ENCODE peak calls at places on chromosomes 12 and 14, in seven cellular contexts. M is GM13976; Y is BE2C; A is PC-9; D is HepG2; S is CD8-positive, alpha-beta T cell; W is fibroblast of pulmonary artery. L is an unnamed sample.

GRCh38 chr14:68358500-68358899 is 434.4 kb downstream of the ZFP36L1 start:
- DNase-seq in M (no peak), Y (no peak), A (no peak), D (no peak), S (no peak), W (no peak), L (no peak)

GRCh38 chr14:94364037-94364436 is 24.4 kb downstream of the SERPINA1 start:
- DNase-seq in M (no peak), Y (no peak), A (no peak), D (no peak), S (no peak), W (no peak), L (no peak)

GRCh38 chr14:67994561-67994960 is 175.0 kb downstream of the RAD51B start:
- DNase-seq in M (no peak), Y (no peak), A (no peak), D (no peak), S (no peak), W (no peak), L (no peak)

GRCh38 chr14:62162998-62163589 is 400.9 kb downstream of the SNAPC1 start:
- DNase-seq in M (peak; percentile 43), Y (peak; percentile 25), A (peak; percentile 37), D (peak; percentile 18), S (no peak), W (peak; percentile 67), L (peak; percentile 64)

GRCh38 chr12:118429703-118430383 is 53.5 kb downstream of the SUDS3 start:
- DNase-seq in M (no peak), Y (no peak), A (no peak), D (no peak), S (no peak), W (no peak), L (no peak)

GRCh38 chr14:92902191-92902590 is 20.8 kb upstream of the CHGA start:
- DNase-seq in M (no peak), Y (no peak), A (no peak), D (no peak), S (no peak), W (no peak), L (no peak)

GRCh38 chr12:51759175-51759574 is 89.3 kb downstream of the FIGNL2 start:
- DNase-seq in M (no peak), Y (no peak), A (no peak), D (no peak), S (no peak), W (peak; percentile 16), L (peak; percentile 27)

GRCh38 chr14:23119362-23120327 is 590 bp upstream of the CEBPE start:
- DNase-seq in M (peak; percentile 68), Y (no peak), A (no peak), D (no peak), S (peak; percentile 27), W (no peak), L (no peak)

GRCh38 chr12:3204143-3204542 is 127.0 kb downstream of the TSPAN9 start:
- DNase-seq in M (no peak), Y (no peak), A (no peak), D (no peak), S (no peak), W (no peak), L (no peak)

GRCh38 chr12:6791931-6792520 is 2.7 kb downstream of the CD4 start:
- DNase-seq in M (no peak), Y (no peak), A (no peak), D (no peak), S (no peak), W (no peak), L (no peak)

GRCh38 chr12:93990832-93991748 is 157.3 kb upstream of the PLXNC1 start:
- DNase-seq in M (no peak), Y (peak; percentile 36), A (no peak), D (peak; percentile 45), S (no peak), W (peak; percentile 58), L (no peak)

DNA sequence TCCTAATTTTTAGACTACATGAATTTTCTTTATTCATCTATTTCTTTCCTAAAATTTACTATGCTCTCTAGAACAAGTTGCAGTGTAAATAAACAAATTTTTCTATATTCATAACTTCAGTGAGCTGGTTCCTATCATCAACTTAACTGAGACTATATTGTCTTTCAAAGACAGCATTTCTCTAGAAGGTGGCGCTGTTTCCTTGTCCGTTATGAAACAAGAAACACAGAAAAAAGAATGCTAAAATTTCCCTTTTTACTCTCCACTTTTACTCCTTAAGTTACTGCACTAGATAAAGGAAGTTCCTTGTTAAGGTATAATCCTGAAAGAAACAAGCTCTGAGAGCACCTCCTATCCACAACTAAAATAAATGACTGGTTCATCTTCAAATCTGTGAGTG is 8.2 kb upstream of the CLEC2A start:
- DNase-seq in M (no peak), Y (no peak), A (no peak), D (no peak), S (no peak), W (peak; percentile 16), L (peak; percentile 32)
- TF ChIP-seq CTCF in M (peak; percentile 27), Y (peak; percentile 28), A (peak; percentile 30), D (peak; percentile 6), S (peak; percentile 41), W (peak; percentile 40), L (peak; percentile 35)

GRCh38 chr12:50234347-50234746 is 49.0 kb downstream of the LIMA1 start:
- DNase-seq in M (no peak), Y (no peak), A (no peak), D (no peak), S (no peak), W (no peak), L (peak; percentile 83)
- TF ChIP-seq CTCF in M (no peak), Y (no peak), A (no peak), D (no peak), S (no peak), W (no peak), L (no peak)

DNA sequence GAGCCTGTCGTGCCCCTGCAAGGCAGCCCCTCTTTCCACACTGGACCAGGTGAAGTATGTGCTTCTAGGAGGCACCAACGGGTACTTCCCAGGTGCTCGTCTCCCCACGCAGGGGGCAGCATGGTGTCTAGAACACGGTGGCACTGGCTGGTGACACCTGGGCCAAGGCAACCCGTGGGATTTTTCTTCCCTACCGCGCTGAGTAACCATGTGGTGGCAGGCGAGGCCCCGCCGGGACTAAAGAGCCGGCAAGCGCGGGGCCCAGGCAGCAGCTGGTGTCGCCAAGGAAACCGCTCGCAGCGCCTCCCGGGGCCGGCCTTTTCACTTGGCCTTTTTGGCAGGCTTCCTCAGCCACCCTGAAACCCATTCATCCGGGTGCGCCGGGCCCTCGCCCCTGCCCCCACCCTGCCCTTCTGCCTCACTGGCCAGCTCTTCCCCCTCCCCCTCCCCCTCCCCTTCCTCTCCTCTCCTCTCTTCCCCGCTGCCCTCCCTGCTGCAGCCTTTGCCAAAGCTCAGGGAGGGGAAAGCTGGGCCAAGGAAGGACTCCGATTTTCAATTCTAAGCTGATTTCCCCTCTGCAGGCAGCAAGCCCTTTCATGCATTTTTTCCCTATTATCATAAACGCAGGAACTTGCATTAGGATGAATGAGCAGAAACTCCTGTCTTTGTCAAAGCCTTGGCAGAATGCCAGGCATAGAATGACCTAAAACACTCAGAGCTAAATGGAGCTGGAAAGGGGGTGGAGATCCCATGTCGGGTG is 81.2 kb downstream of the IRF2BPL start:
- DNase-seq in M (peak; percentile 90), Y (peak; percentile 96), A (peak; percentile 100), D (peak; percentile 74), S (peak; percentile 66), W (peak; percentile 95), L (peak; percentile 88)
- TF ChIP-seq CTCF in M (peak; percentile 34), Y (peak; percentile 62), A (peak; percentile 59), D (peak; percentile 82), S (peak; percentile 46), W (peak; percentile 40), L (peak; percentile 31)

DNA sequence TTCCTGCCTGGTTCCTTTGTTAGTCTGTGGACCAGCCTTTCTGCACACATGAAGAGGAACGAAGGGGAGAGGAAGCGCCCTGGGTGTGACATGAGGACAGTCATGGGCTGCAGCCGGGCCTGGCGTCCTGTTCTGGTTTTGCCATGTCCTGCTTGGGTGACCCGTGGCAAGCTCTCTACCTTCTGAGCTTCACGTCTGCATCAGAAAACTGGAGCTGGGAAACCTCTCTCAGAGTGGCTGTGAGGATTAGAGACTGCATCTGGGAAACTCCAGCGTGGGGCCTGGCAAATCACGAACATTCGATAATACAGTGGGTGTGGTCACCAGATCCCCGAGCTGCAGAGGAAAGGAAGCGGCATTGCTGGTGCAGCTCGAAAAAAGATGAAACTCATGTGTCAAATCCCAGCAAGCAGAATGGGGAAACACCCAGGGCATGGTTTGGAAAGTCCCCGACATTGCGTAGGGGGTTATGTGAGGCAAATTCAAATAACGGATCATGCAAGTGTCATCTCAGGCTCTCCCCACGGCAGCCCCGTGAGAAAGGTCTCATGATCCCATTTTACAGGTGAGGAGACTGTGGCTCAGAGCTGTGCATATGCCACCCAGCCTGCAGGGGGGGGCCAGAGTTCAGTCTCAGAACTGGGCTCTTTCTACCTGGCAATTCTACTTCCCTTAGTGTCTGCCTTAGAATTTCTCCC is 98.2 kb upstream of the VRK1 start:
- DNase-seq in M (peak; percentile 68), Y (no peak), A (no peak), D (no peak), S (no peak), W (no peak), L (no peak)
- TF ChIP-seq CTCF in M (peak; percentile 24), Y (no peak), A (no peak), D (no peak), S (no peak), W (no peak), L (peak; percentile 21)

GRCh38 chr12:65232490-65233077 is 45.9 kb upstream of the MSRB3 start:
- DNase-seq in M (peak; percentile 33), Y (no peak), A (no peak), D (no peak), S (no peak), W (peak; percentile 56), L (peak; percentile 28)
- TF ChIP-seq CTCF in M (peak; percentile 25), Y (peak; percentile 25), A (peak; percentile 63), D (no peak), S (peak; percentile 69), W (peak; percentile 37), L (peak; percentile 29)

GRCh38 chr12:40338071-40338470 is 113.3 kb downstream of the LRRK2 start:
- DNase-seq in M (no peak), Y (no peak), A (no peak), D (no peak), S (no peak), W (no peak), L (no peak)

GRCh38 chr12:40331886-40332285 is 107.1 kb downstream of the LRRK2 start:
- DNase-seq in M (no peak), Y (no peak), A (no peak), D (no peak), S (no peak), W (no peak), L (peak; percentile 31)

GRCh38 chr12:40342010-40342409 is 117.2 kb downstream of the LRRK2 start:
- DNase-seq in M (no peak), Y (no peak), A (no peak), D (no peak), S (no peak), W (no peak), L (no peak)

GRCh38 chr12:40336573-40337199 is 111.9 kb downstream of the LRRK2 start:
- DNase-seq in M (peak; percentile 20), Y (no peak), A (no peak), D (peak; percentile 2), S (no peak), W (peak; percentile 31), L (peak; percentile 34)
- TF ChIP-seq CTCF in M (peak; percentile 26), Y (peak; percentile 45), A (peak; percentile 74), D (peak; percentile 33), S (no peak), W (peak; percentile 56), L (peak; percentile 54)

GRCh38 chr12:124734224-124734788 is 129.4 kb downstream of the SCARB1 start:
- DNase-seq in M (no peak), Y (no peak), A (no peak), D (peak; percentile 91), S (no peak), W (no peak), L (no peak)
- TF ChIP-seq CTCF in M (no peak), Y (peak; percentile 12), A (no peak), D (no peak), S (no peak), W (no peak), L (no peak)